ENCODE peak calls at places on chromosomes 13 and 19, in ten cellular contexts. T, Z, M, N, A, R, K, U, I and F are unnamed samples.
A peak's percentile ranks its signal among the peaks of the same experiment; 100 is the strongest.

GRCh38 chr19:12495002-12495802 is 10.6 kb upstream of the ZNF709 start:
- DNase-seq in I (peak; percentile 97), Z (peak; percentile 95), T (peak; percentile 98), N (peak; percentile 99), M (peak; percentile 94), A (peak; percentile 97), R (peak; percentile 93), U (peak; percentile 95), K (peak; percentile 89), F (peak; percentile 96)

GRCh38 chr19:11987405-11988231 is 22.8 kb downstream of the ZNF763 start:
- DNase-seq in Z (peak; percentile 98), R (peak; percentile 96), I (peak; percentile 99), A (peak; percentile 97), K (peak; percentile 82), T (peak; percentile 99), N (peak; percentile 98), M (peak; percentile 99), U (peak; percentile 94), F (peak; percentile 95)

GRCh38 chr13:97316390-97316789 is 94.3 kb downstream of the MBNL2 start:
- DNase-seq in U (no peak), R (peak; percentile 32), T (no peak), Z (peak; percentile 41), I (no peak), N (no peak), K (no peak), M (no peak), A (no peak), F (no peak)

GRCh38 chr13:97332725-97333124 is 101.2 kb upstream of the RAP2A start:
- DNase-seq in R (no peak), M (no peak), N (no peak), K (no peak), A (no peak), U (no peak), T (no peak), Z (no peak), I (no peak), F (no peak)

GRCh38 chr13:33379597-33379996 is 94.0 kb upstream of the STARD13 start:
- DNase-seq in Z (no peak), R (no peak), U (no peak), N (no peak), K (no peak), M (no peak), A (no peak), I (no peak), T (no peak), F (peak; percentile 59)

GRCh38 chr19:4140237-4140711 is 13.2 kb upstream of the CREB3L3 start:
- DNase-seq in R (no peak), Z (no peak), K (peak; percentile 9), M (peak; percentile 88), I (peak; percentile 33), U (no peak), A (no peak), T (peak; percentile 79), N (peak; percentile 67), F (peak; percentile 20)

GRCh38 chr13:50993908-50994307 is 84.3 kb downstream of the RNASEH2B start:
- DNase-seq in T (no peak), U (no peak), N (no peak), I (no peak), Z (no peak), R (no peak), K (no peak), M (peak; percentile 37), A (no peak), F (no peak)

GRCh38 chr13:36059366-36059765 is 71.8 kb downstream of the DCLK1 start:
- DNase-seq in I (no peak), N (no peak), T (no peak), M (no peak), U (no peak), R (no peak), Z (peak; percentile 13), K (no peak), A (no peak), F (no peak)

GRCh38 chr19:3830841-3831589 is 37.8 kb downstream of the ZFR2 start:
- DNase-seq in T (no peak), U (no peak), N (no peak), Z (no peak), R (no peak), M (no peak), I (no peak), K (no peak), A (no peak), F (no peak)

GRCh38 chr13:44403720-44404063 is 30.1 kb downstream of the SERP2 start:
- DNase-seq in M (no peak), N (no peak), A (no peak), U (no peak), I (no peak), T (no peak), Z (peak; percentile 35), K (no peak), R (no peak), F (no peak)

GRCh38 chr13:30762643-30763042 is 27.3 kb downstream of the ALOX5AP start:
- DNase-seq in Z (no peak), M (no peak), R (no peak), T (no peak), I (no peak), K (no peak), U (no peak), A (no peak), N (no peak), F (no peak)

GRCh38 chr19:56119585-56119978 is 1.5 kb downstream of the ZNF787 start:
- DNase-seq in K (no peak), Z (no peak), M (peak; percentile 71), T (no peak), I (no peak), A (peak; percentile 61), R (no peak), N (peak; percentile 78), U (no peak), F (peak; percentile 48)

GRCh38 chr13:101925731-101926130 is 473.3 kb downstream of the ITGBL1 start:
- DNase-seq in I (no peak), U (no peak), N (no peak), R (no peak), Z (no peak), A (no peak), T (no peak), K (no peak), M (no peak), F (no peak)

GRCh38 chr19:50383307-50383851 is 768 bp upstream of the POLD1 start:
- DNase-seq in M (peak; percentile 58), Z (no peak), I (no peak), A (no peak), T (no peak), R (no peak), N (no peak), K (no peak), U (no peak), F (no peak)

GRCh38 chr13:62320129-62320724 is 904.6 kb upstream of the PCDH20 start:
- DNase-seq in M (peak; percentile 36), I (no peak), U (no peak), K (no peak), T (peak; percentile 65), R (no peak), N (no peak), A (no peak), Z (no peak), F (no peak)

GRCh38 chr13:31540316-31540715 is 199.0 kb upstream of the RXFP2 start:
- DNase-seq in K (no peak), U (no peak), N (no peak), M (peak; percentile 22), A (no peak), Z (no peak), I (no peak), T (no peak), R (no peak), F (no peak)

GRCh38 chr19:27733551-27734266 is 1479.2 kb downstream of the UQCRFS1 start:
- DNase-seq in T (no peak), N (no peak), M (no peak), R (no peak), A (no peak), Z (no peak), K (no peak), I (no peak), U (no peak), F (no peak)

GRCh38 chr19:17079710-17080440 is 4.3 kb downstream of the MYO9B start:
- DNase-seq in T (peak; percentile 13), I (peak; percentile 53), R (peak; percentile 59), A (peak; percentile 74), U (peak; percentile 74), N (peak; percentile 87), Z (peak; percentile 85), K (peak; percentile 59), M (peak; percentile 100), F (peak; percentile 47)

GRCh38 chr13:98722958-98723357 is 29.5 kb downstream of the SLC15A1 start:
- DNase-seq in M (no peak), Z (no peak), A (no peak), R (no peak), K (no peak), U (no peak), N (no peak), T (no peak), I (no peak), F (no peak)
- H3K27ac ChIP-seq in M (no peak overlapping the region), Z (no peak overlapping the region), A (no peak overlapping the region), R (no peak overlapping the region), K (no peak overlapping the region), U (no peak overlapping the region), N (no peak overlapping the region), T (no peak overlapping the region), I (no peak overlapping the region), F (no peak overlapping the region)

GRCh38 chr13:99226493-99226892 is 25.8 kb downstream of the UBAC2 start:
- DNase-seq in R (no peak), I (no peak), T (no peak), Z (no peak), M (no peak), K (no peak), N (no peak), A (no peak), U (no peak), F (no peak)
- H3K4me1 ChIP-seq in R (peaks cover 64% of the 10 kb centered on the region), I (peaks cover 69% of the 10 kb centered on the region), T (peaks cover 10% of the 10 kb centered on the region), Z (peaks cover 12% of the 10 kb centered on the region), M (peaks cover 26% of the 10 kb centered on the region), K (peaks cover 96% of the 10 kb centered on the region), N (peaks cover 4% of the 10 kb centered on the region), A (peaks cover 8% of the 10 kb centered on the region), U (peaks cover 96% of the 10 kb centered on the region), F (peaks cover 8% of the 10 kb centered on the region)

DNA sequence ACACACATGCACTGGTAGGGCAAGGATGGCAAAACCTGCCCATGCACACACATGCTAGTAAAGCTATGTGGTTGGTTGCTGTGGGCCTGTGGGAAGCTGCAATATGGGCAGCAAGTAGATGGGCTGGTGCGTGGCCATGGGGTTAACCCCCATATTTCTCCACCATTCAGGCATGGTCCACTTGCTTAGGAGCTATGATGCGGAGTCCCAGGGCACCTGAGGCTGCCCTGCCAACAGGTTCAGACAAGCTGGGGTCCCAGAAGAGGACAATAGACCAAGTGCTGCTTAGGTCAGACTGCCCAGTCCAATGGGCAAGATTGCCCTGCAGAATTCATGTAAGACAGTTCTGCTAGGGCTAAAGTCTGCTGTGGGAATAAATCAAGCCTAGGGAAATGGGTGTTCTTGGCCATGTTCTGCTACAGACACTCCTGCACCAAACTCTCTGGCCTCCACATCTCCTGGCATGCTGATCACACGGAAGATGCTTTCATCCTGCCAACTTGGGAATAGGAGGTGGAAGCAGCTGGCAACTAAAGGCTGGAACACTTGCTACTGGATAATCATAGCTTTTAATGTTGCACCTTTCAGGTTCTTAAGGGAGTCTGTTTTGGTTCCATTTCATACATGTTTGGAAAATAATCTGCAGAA is 646.3 kb upstream of the SLITRK1 start:
- DNase-seq in I (no peak), T (no peak), R (no peak), K (no peak), A (no peak), Z (no peak), M (no peak), N (no peak), U (no peak), F (no peak)
- H3K27ac ChIP-seq in I (no peak overlapping the region), T (no peak overlapping the region), R (no peak overlapping the region), K (no peak overlapping the region), A (no peak overlapping the region), Z (no peak overlapping the region), M (no peak overlapping the region), N (no peak overlapping the region), U (no peak overlapping the region), F (no peak overlapping the region)

GRCh38 chr13:87889241-87889640 is 218.1 kb downstream of the SLITRK5 start:
- DNase-seq in U (no peak), N (no peak), Z (no peak), K (no peak), M (no peak), I (no peak), A (no peak), R (no peak), T (no peak), F (no peak)
- H3K4me1 ChIP-seq in U (no peaks in the 10 kb centered on the region), N (no peaks in the 10 kb centered on the region), Z (no peaks in the 10 kb centered on the region), K (no peaks in the 10 kb centered on the region), M (no peaks in the 10 kb centered on the region), I (no peaks in the 10 kb centered on the region), A (no peaks in the 10 kb centered on the region), R (no peaks in the 10 kb centered on the region), T (no peaks in the 10 kb centered on the region), F (no peaks in the 10 kb centered on the region)